ENCODE peak calls at places on chromosomes 6 and 20, in nine cellular contexts. U is stomach, O is omental fat pad, C is cerebellar cortex, V is HFF-Myc, B is nephron progenitor cell, G is cardiac muscle cell, N is kidney glomerular epithelial cell, F is NAMALWA. W is an unnamed sample.

GRCh38 chr20:17298169-17298568 is 71.3 kb downstream of the PCSK2 start:
- DNase-seq in U (no peak), O (no peak), C (no peak), V (no peak), B (no peak), G (no peak), N (no peak), F (no peak), W (no peak)

GRCh38 chr6:104705095-104705707 is 154.5 kb downstream of the HACE1 start:
- DNase-seq in U (no peak), O (no peak), C (peak), V (peak), B (no peak), G (peak), N (peak), F (no peak), W (no peak)

GRCh38 chr20:59398552-59399265 is 98.3 kb downstream of the EDN3 start:
- DNase-seq in U (no peak), O (no peak), C (no peak), V (no peak), B (no peak), G (no peak), N (no peak), F (no peak), W (no peak)

GRCh38 chr6:134609862-134610261 is 291.9 kb upstream of the SGK1 start:
- DNase-seq in U (no peak), O (no peak), C (no peak), V (no peak), B (no peak), G (no peak), N (no peak), F (no peak), W (no peak)

GRCh38 chr20:52305029-52305645 is 113.6 kb upstream of the ZFP64 start:
- DNase-seq in U (no peak), O (no peak), C (no peak), V (no peak), B (no peak), G (peak), N (no peak), F (no peak), W (no peak)

GRCh38 chr6:7237653-7238190 is 75.3 kb downstream of the SSR1 start:
- DNase-seq in U (no peak), O (no peak), C (no peak), V (no peak), B (no peak), G (no peak), N (no peak), F (no peak), W (no peak)

GRCh38 chr6:107657755-107658461 is 166.2 kb downstream of the SCML4 start:
- DNase-seq in U (peak), O (no peak), C (peak), V (no peak), B (no peak), G (peak), N (peak), F (peak), W (no peak)

GRCh38 chr20:63932606-63933160 is 23.5 kb downstream of the UCKL1 start:
- DNase-seq in U (no peak), O (no peak), C (no peak), V (no peak), B (no peak), G (no peak), N (no peak), F (no peak), W (no peak)

GRCh38 chr6:72784581-72784980 is 162.7 kb downstream of the KCNQ5 start:
- DNase-seq in U (no peak), O (no peak), C (no peak), V (peak), B (no peak), G (peak), N (no peak), F (no peak), W (no peak)

GRCh38 chr6:118892248-118893094 is 1.5 kb upstream of the ASF1A start:
- DNase-seq in U (no peak), O (no peak), C (peak), V (no peak), B (no peak), G (no peak), N (peak), F (peak), W (peak)

GRCh38 chr20:11918280-11918952 is 723 bp downstream of the BTBD3 start:
- DNase-seq in U (no peak), O (no peak), C (peak), V (no peak), B (no peak), G (no peak), N (no peak), F (no peak), W (no peak)

GRCh38 chr20:48060841-48061720 is 275.8 kb upstream of the SULF2 start:
- DNase-seq in U (no peak), O (no peak), C (no peak), V (no peak), B (no peak), G (no peak), N (no peak), F (no peak), W (no peak)

GRCh38 chr6:134416501-134417154 is 98.7 kb upstream of the SGK1 start:
- DNase-seq in U (no peak), O (no peak), C (no peak), V (no peak), B (no peak), G (peak), N (no peak), F (no peak), W (no peak)

GRCh38 chr20:25053207-25054132 is 4.5 kb downstream of the ACSS1 start:
- DNase-seq in U (peak), O (no peak), C (peak), V (no peak), B (no peak), G (peak), N (no peak), F (no peak), W (no peak)

GRCh38 chr6:22656696-22657340 is 87.5 kb downstream of the HDGFL1 start:
- DNase-seq in U (no peak), O (no peak), C (no peak), V (no peak), B (no peak), G (no peak), N (peak), F (no peak), W (no peak)

GRCh38 chr20:32396656-32397160 is 38.6 kb downstream of the ASXL1 start:
- DNase-seq in U (no peak), O (no peak), C (no peak), V (no peak), B (no peak), G (no peak), N (no peak), F (no peak), W (no peak)

GRCh38 chr6:43698584-43699349 is 11.2 kb upstream of the MRPS18A start:
- DNase-seq in U (peak), O (no peak), C (no peak), V (no peak), B (peak), G (peak), N (peak), F (no peak), W (peak)

GRCh38 chr6:132399376-132400074 is 1.8 kb downstream of the MOXD1 start:
- DNase-seq in U (no peak), O (no peak), C (no peak), V (peak), B (no peak), G (peak), N (peak), F (no peak), W (no peak)

GRCh38 chr6:139159016-139159415 is 24.1 kb downstream of the HECA start:
- DNase-seq in U (no peak), O (no peak), C (no peak), V (no peak), B (no peak), G (no peak), N (no peak), F (no peak), W (no peak)

GRCh38 chr6:44021628-44022295 is 105.5 kb downstream of the MRPL14 start:
- DNase-seq in U (no peak), O (peak), C (no peak), V (no peak), B (no peak), G (no peak), N (no peak), F (no peak), W (no peak)

W was measured in NCI-H774.